ENCODE peak calls at places on chromosomes 12 and 14, in four cellular contexts. O is sigmoid colon, A is A549, M is HepG2. S is an unnamed sample. For H3K4me1, the result is how much of the 10 kb centered on the place peaks cover.

GRCh38 chr14:68794856-68795601 is 2.2 kb upstream of the ZFP36L1 start:
- DNase-seq in O (peak), A (no peak), M (no peak), S (peak)

GRCh38 chr14:68692916-68693771 is 99.7 kb downstream of the ZFP36L1 start:
- DNase-seq in O (peak), A (no peak), M (no peak), S (no peak)

GRCh38 chr12:93460882-93461281 is 6.4 kb upstream of the MRPL42 start:
- DNase-seq in O (no peak), A (no peak), M (no peak), S (no peak)

GRCh38 chr12:94545937-94546771 is 86.5 kb upstream of the CEP83 start:
- DNase-seq in O (no peak), A (peak), M (peak), S (no peak)

GRCh38 chr14:38887696-38888095 is 215.3 kb downstream of the SEC23A start:
- DNase-seq in O (no peak), A (no peak), M (no peak), S (no peak)

GRCh38 chr12:47938093-47938492 is 25.3 kb upstream of the TMEM106C start:
- DNase-seq in O (no peak), A (no peak), M (no peak), S (no peak)

GRCh38 chr14:104604461-104605449 is at the start of gene TMEM179:
- DNase-seq in O (peak), A (no peak), M (peak), S (no peak)

GRCh38 chr14:37142835-37143499 is 29.4 kb downstream of the SLC25A21 start:
- DNase-seq in O (no peak), A (no peak), M (peak), S (no peak)

GRCh38 chr14:96136361-96136760 is 68.3 kb upstream of the BDKRB2 start:
- DNase-seq in O (no peak), A (no peak), M (no peak), S (no peak)

GRCh38 chr14:76780360-76780759 is 19.1 kb downstream of the VASH1 start:
- DNase-seq in O (peak), A (no peak), M (no peak), S (no peak)

GRCh38 chr12:130147875-130148596 is 14.2 kb upstream of the FZD10 start:
- DNase-seq in O (no peak), A (no peak), M (no peak), S (no peak)

GRCh38 chr12:33794954-33795353 is 227.3 kb upstream of the ALG10 start:
- DNase-seq in O (no peak), A (no peak), M (no peak), S (no peak)
- TF ChIP-seq EP300 in O (no peak), A (no peak), M (no peak), S (no peak)

DNA sequence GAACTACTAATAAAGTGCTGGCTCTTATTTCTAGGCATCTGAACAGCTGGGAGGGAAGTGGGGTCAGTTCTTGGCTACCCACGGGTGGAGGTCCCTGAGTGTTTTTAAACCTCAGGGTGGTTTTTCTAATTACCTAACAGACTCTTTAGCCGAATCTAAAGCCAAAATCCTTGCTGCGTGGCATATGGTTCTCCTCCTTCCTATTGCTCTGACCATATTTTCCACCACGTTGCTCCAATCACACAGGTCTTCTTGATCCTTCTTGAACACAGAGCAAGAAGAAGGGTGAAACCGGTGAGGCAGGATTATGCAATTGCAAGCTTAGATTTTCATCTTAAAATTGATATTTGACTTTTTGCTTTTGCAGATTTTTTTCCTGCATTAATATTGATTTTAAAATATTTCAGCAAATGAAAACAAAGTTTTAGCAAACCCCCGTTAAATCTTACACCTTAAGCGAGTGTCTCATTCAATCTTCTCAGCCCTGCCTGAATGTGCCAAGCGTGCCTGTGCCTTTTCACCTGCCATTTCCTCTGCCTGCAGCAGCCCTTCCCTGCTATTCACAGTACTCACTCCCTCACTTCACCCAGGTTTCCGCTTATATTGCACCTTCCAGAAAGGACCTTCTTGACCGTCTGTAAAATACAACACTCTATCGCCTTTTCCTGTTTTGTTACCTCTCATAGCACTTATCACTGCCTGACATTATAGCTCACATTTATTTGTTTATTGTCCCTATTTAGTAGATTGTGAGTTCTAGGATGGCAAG is 506.0 kb downstream of the DIO2 start:
- DNase-seq in O (no peak), A (no peak), M (no peak), S (no peak)
- H3K4me1 ChIP-seq in O (under half), A (under half), M (under half), S (under half)

DNA sequence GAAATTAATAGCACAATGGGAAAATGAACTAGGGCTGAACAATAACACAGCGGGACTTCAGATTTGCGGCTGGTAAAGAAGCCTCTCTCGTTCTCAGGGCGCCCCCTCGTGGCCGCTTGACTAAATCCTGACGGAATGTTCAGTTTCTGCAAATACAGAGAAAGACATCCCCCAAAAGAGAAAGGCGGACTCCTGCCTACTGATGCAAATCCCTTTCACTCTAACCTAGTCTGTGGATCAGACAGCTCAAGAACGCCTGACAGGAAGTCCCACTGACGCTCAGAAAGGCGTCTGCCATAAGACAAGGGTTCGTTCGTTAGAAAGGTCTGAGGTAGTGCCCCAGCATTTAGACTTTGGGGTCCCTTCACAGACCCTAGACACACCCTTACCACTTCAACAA is 2.5 kb downstream of the NUAK1 start:
- DNase-seq in O (peak), A (peak), M (peak), S (peak)
- TF ChIP-seq EP300 in O (no peak), A (no peak), M (no peak), S (no peak)

GRCh38 chr12:27539191-27539631 is 15.2 kb downstream of the PPFIBP1 start:
- DNase-seq in O (no peak), A (no peak), M (no peak), S (no peak)
- H3K4me1 ChIP-seq in O (under half), A (under half), M (under half), S (under half)

DNA sequence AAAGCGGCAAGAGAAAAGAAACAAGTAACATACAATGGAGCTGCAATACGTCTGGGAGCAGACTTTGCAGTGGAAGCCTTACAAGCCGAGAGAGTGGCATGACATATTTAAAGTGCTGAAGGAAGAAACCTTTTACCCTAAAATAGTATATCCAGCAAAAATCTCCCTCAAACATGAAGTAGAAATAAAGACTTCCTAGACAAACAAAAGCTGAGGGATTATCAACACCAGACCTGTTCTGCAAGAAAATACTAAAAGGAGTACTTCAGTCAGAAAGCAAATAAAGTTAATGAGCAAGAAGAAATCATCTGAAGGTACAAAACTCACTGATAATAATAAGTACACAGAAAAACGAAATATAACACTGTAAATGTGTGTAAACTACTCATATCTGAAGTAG is 77.5 kb upstream of the ABCD2 start:
- DNase-seq in O (no peak), A (no peak), M (no peak), S (no peak)
- TF ChIP-seq EP300 in O (no peak), A (no peak), M (no peak), S (no peak)

GRCh38 chr12:74499192-74499591 is 38.4 kb upstream of the ATXN7L3B start:
- DNase-seq in O (no peak), A (no peak), M (no peak), S (no peak)
- H3K4me1 ChIP-seq in O (under half), A (under half), M (under half), S (under half)

S was measured in esophagus muscularis mucosa.